ENCODE peak calls at places on chromosome 4, in six cellular contexts. A, J, K, U, I and S are unnamed samples.

GRCh38 chr4:6369924-6370645 is 100.4 kb downstream of the WFS1 start:
- DNase-seq in U (no peak), I (no peak), A (no peak), K (no peak), J (no peak), S (no peak)

GRCh38 chr4:156295676-156296075 is 342.0 kb upstream of the CTSO start:
- DNase-seq in J (no peak), A (no peak), U (no peak), K (no peak), I (no peak), S (no peak)

GRCh38 chr4:139300431-139301142 is 718 bp upstream of the NAA15 start:
- DNase-seq in I (peak), K (no peak), J (no peak), U (no peak), A (no peak), S (peak)

GRCh38 chr4:7140062-7140691 is 52.2 kb upstream of the SORCS2 start:
- DNase-seq in K (no peak), I (no peak), U (no peak), A (no peak), J (no peak), S (no peak)

GRCh38 chr4:610411-611261 is 14.7 kb upstream of the PDE6B start:
- DNase-seq in A (no peak), K (no peak), I (peak), J (no peak), U (no peak), S (peak)

GRCh38 chr4:150231108-150231770 is 153.0 kb downstream of the DCLK2 start:
- DNase-seq in J (no peak), I (no peak), A (no peak), U (no peak), K (no peak), S (no peak)

GRCh38 chr4:31655328-31655727 is 935.2 kb downstream of the PCDH7 start:
- DNase-seq in A (no peak), J (no peak), K (no peak), I (peak), U (no peak), S (no peak)

GRCh38 chr4:72984351-72984750 is 85.2 kb downstream of the COX18 start:
- DNase-seq in U (no peak), K (no peak), I (no peak), A (no peak), J (no peak), S (no peak)

GRCh38 chr4:151921371-151921770 is 160.6 kb upstream of the GATB start:
- DNase-seq in K (no peak), U (no peak), I (peak), A (no peak), J (no peak), S (no peak)

GRCh38 chr4:48127882-48128394 is 6.1 kb downstream of the TXK start:
- DNase-seq in U (peak), I (peak), K (peak), J (peak), A (peak), S (peak)

GRCh38 chr4:76987153-76987562 is 37.6 kb downstream of the SEPTIN11 start:
- DNase-seq in J (no peak), U (no peak), I (peak), K (no peak), A (no peak), S (no peak)

GRCh38 chr4:24690436-24690835 is 104.9 kb upstream of the SOD3 start:
- DNase-seq in A (no peak), I (peak), J (no peak), U (no peak), K (no peak), S (no peak)

GRCh38 chr4:42843694-42844093 is 48.8 kb upstream of the GRXCR1 start:
- DNase-seq in K (no peak), A (no peak), J (no peak), I (no peak), U (no peak), S (no peak)
- TF ChIP-seq CTCF in K (no peak), A (no peak), J (no peak), I (no peak), U (no peak), S (no peak)

GRCh38 chr4:38994135-38994534 is 38.1 kb downstream of the TMEM156 start:
- DNase-seq in I (no peak), K (no peak), A (no peak), U (no peak), J (no peak), S (no peak)

GRCh38 chr4:38990241-38990640 is 42.0 kb downstream of the TMEM156 start:
- DNase-seq in J (no peak), K (no peak), A (no peak), U (no peak), I (no peak), S (no peak)

GRCh38 chr4:38989487-38989886 is 42.7 kb downstream of the TMEM156 start:
- DNase-seq in K (no peak), I (peak), J (no peak), A (no peak), U (no peak), S (no peak)

GRCh38 chr4:38993683-38994082 is 38.5 kb downstream of the TMEM156 start:
- DNase-seq in U (peak), I (no peak), A (no peak), K (no peak), J (no peak), S (no peak)
- TF ChIP-seq CTCF in U (no peak), I (peak), A (no peak), K (no peak), J (no peak), S (no peak)

DNA sequence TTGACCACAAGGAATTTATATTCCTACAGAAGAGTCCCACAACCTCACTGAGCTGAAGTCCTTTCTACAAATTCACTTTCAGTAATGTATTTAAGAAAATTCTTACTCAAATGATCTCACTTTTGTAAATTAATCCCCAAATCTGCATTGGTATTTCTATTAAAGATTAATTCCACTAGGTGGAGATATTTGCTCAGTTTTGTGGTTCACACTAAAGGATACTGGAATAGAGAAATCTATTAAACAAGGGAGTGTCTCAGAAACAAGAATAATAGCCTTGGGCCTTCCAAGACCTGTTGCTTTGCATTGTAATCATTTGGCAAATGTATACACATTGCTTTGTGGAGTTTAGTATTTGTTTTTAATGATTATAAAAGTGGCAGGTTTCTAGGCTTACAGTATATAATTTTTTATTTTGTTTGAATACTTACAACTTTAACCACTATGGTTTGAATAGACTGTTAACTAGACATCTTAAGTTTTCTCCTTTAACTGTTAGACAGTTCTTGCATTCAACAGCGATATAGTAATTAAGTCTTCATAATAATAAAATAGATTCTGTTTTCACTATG is 25.9 kb downstream of the CFAP299 start:
- DNase-seq in A (no peak), K (no peak), I (peak), U (peak), J (no peak), S (no peak)
- TF ChIP-seq CTCF in A (no peak), K (peak), I (peak), U (peak), J (peak), S (peak)

GRCh38 chr4:4677825-4678522 is 136.1 kb upstream of the STX18 start:
- DNase-seq in A (no peak), J (no peak), K (no peak), I (peak), U (peak), S (no peak)
- TF ChIP-seq CTCF in A (no peak), J (peak), K (peak), I (peak), U (peak), S (no peak)

DNA sequence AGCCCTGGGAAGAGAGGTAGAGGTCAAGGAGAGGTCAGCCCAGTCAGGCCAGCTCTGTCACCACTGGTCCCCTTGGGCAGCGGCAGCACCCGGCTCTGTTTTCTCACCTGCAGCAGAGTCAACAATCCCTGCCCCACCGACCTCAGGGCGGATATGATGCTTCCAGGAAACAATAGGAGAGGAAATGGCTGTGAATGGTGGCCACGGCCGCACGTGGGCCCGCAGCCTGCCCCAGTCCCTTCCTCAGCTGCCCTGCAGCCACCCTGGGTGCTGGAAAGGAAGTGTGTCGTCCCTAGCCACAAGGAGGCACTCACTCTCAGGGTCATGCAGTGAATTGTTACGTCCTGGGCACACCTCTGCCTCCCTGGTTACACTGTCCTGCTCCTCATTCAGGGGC is 92.5 kb upstream of the ENPP6 start:
- DNase-seq in A (peak), I (no peak), U (no peak), J (peak), K (no peak), S (no peak)
- TF ChIP-seq CTCF in A (no peak), I (peak), U (no peak), J (peak), K (peak), S (no peak)